ENCODE peak calls at places on chromosomes 13 and 19, in eight cellular contexts. D is transverse colon; O is OCI-LY7; Z is CD4-positive, CD25-positive, alpha-beta regulatory T cell; U is thoracic aorta; I is pancreas; N is psoas muscle; G is SK-N-SH. C is an unnamed sample. For H3K4me1 and H3K9me3, the result is how much of the 10 kb centered on the place peaks cover.

GRCh38 chr19:45119582-45119981 is 26.6 kb downstream of the PPP1R37 start:
- DNase-seq in D (no peak), O (no peak), Z (no peak), U (no peak), I (no peak), N (no peak), G (no peak), C (no peak)

GRCh38 chr19:45075215-45076028 is 856 bp downstream of the ZNF296 start:
- DNase-seq in D (peak), O (peak), Z (peak), U (no peak), I (peak), N (peak), G (no peak), C (peak)

GRCh38 chr19:38975861-38976271 is 324 bp upstream of the FBXO17 start:
- DNase-seq in D (no peak), O (no peak), Z (no peak), U (no peak), I (peak), N (no peak), G (no peak), C (no peak)

GRCh38 chr13:93243375-93244063 is 16.9 kb downstream of the GPC6 start:
- DNase-seq in D (no peak), O (no peak), Z (no peak), U (no peak), I (no peak), N (no peak), G (no peak), C (no peak)

GRCh38 chr19:12766051-12766521 is 9.3 kb downstream of the HOOK2 start:
- DNase-seq in D (peak), O (peak), Z (peak), U (no peak), I (peak), N (peak), G (no peak), C (peak)

GRCh38 chr19:33210266-33210940 is 15.2 kb downstream of the SLC7A10 start:
- DNase-seq in D (no peak), O (no peak), Z (no peak), U (no peak), I (peak), N (peak), G (peak), C (no peak)

GRCh38 chr19:38685666-38686529 is 38.4 kb downstream of the ACTN4 start:
- DNase-seq in D (no peak), O (no peak), Z (peak), U (no peak), I (no peak), N (no peak), G (peak), C (no peak)

GRCh38 chr13:23622991-23623390 is 52.8 kb downstream of the TNFRSF19 start:
- DNase-seq in D (no peak), O (no peak), Z (peak), U (no peak), I (no peak), N (no peak), G (no peak), C (no peak)

GRCh38 chr19:3784607-3785463 is 1.3 kb downstream of the MATK start:
- DNase-seq in D (no peak), O (no peak), Z (no peak), U (no peak), I (no peak), N (no peak), G (no peak), C (no peak)

GRCh38 chr19:19537321-19538048 is 580 bp upstream of the CILP2 start:
- DNase-seq in D (no peak), O (no peak), Z (no peak), U (no peak), I (peak), N (no peak), G (no peak), C (no peak)

GRCh38 chr19:13033244-13033643 is 38.0 kb downstream of the NFIX start:
- DNase-seq in D (no peak), O (peak), Z (peak), U (no peak), I (no peak), N (no peak), G (no peak), C (no peak)

GRCh38 chr13:108020027-108020426 is 195.3 kb downstream of the LIG4 start:
- DNase-seq in D (no peak), O (no peak), Z (no peak), U (no peak), I (no peak), N (no peak), G (no peak), C (no peak)

GRCh38 chr13:20206065-20206725 is 13.5 kb upstream of the GJB2 start:
- DNase-seq in D (no peak), O (no peak), Z (no peak), U (no peak), I (no peak), N (no peak), G (no peak), C (no peak)

GRCh38 chr19:56538761-56539263 is at the start of gene ZFP28:
- DNase-seq in D (peak), O (no peak), Z (no peak), U (peak), I (peak), N (peak), G (peak), C (peak)

GRCh38 chr13:72757792-72758535 is 23.7 kb downstream of the DIS3 start:
- DNase-seq in D (no peak), O (no peak), Z (no peak), U (no peak), I (no peak), N (no peak), G (no peak), C (no peak)

GRCh38 chr19:39297931-39298634 is 1.9 kb downstream of the IFNL1 start:
- DNase-seq in D (peak), O (no peak), Z (peak), U (no peak), I (no peak), N (peak), G (no peak), C (peak)

GRCh38 chr13:71621152-71622124 is 245.6 kb downstream of the DACH1 start:
- DNase-seq in D (no peak), O (no peak), Z (no peak), U (no peak), I (no peak), N (no peak), G (peak), C (no peak)

GRCh38 chr13:26502826-26503225 is 54.7 kb upstream of the WASF3 start:
- DNase-seq in D (no peak), O (no peak), Z (peak), U (no peak), I (no peak), N (peak), G (no peak), C (peak)

GRCh38 chr19:49559928-49560327 is 20.4 kb downstream of the NOSIP start:
- DNase-seq in D (no peak), O (no peak), Z (no peak), U (no peak), I (no peak), N (no peak), G (no peak), C (no peak)

GRCh38 chr19:49557641-49558325 is 22.6 kb downstream of the NOSIP start:
- DNase-seq in D (no peak), O (no peak), Z (no peak), U (no peak), I (no peak), N (no peak), G (no peak), C (no peak)

GRCh38 chr19:49558591-49558990 is 21.8 kb downstream of the NOSIP start:
- DNase-seq in D (no peak), O (no peak), Z (no peak), U (no peak), I (no peak), N (no peak), G (no peak), C (no peak)

GRCh38 chr19:49560358-49560900 is 19.9 kb downstream of the NOSIP start:
- DNase-seq in D (peak), O (no peak), Z (peak), U (no peak), I (peak), N (peak), G (no peak), C (peak)

DNA sequence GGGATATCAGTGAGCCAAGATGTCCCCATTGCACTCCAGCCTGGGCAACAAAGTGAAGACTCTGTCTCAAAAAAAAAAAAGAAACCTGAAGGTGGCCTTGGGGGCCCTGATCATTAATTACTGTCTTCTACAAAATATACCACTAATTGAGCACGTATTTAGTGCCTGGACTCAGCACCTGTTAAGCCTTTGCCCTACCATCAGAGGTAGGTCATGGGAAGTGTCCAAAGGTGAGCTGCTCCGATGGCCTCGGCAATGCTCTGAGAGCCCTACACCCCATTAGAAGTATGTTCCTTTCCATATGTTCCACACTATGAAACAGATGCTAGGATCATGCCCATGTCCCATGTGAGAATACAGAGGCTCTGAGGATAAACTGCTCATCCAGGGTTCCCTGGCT is 20.9 kb downstream of the NOSIP start:
- DNase-seq in D (no peak), O (no peak), Z (no peak), U (no peak), I (no peak), N (no peak), G (no peak), C (no peak)
- H3K4me1 ChIP-seq in D (half or more), O (under half), Z (half or more), U (under half), I (under half), N (half or more), G (under half), C (under half)

DNA sequence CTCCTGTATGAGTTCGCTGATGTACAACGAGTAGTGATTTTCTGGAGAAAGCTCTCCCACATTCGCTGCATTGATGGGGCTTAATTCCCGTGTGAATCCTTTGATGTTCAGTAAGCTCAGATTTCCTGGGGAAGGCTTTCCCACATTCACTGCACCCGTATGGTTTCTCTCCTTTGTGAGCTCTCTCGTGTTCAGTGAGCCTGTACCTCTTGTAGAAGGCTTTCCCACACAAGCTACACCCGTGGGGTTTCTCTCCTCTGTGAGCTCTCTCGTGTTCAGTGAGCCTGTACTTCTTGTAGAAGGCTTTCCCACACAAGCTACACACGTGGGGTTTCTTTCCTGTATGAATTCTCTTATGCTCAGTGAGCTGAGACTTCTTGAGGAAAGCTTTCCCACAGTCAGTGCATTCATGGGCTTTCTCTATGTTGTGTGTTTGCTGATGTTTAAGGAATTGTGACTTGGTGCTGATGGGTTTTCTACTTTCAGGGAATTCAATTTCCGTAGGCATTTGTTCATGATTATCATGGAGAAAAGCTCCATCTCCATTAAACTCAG is 3.5 kb upstream of the ZNF577 start:
- DNase-seq in D (no peak), O (no peak), Z (no peak), U (no peak), I (no peak), N (no peak), G (no peak), C (no peak)
- H3K9me3 ChIP-seq in D (half or more), O (under half), Z (half or more), U (half or more), I (under half), N (half or more), G (under half), C (under half)

GRCh38 chr13:112110479-112110878 is 43.5 kb downstream of the SOX1 start:
- DNase-seq in D (no peak), O (no peak), Z (no peak), U (no peak), I (no peak), N (no peak), G (no peak), C (no peak)
- H3K27ac ChIP-seq in D (no peak), O (no peak), Z (no peak), U (no peak), I (no peak), N (no peak), G (no peak), C (no peak)

DNA sequence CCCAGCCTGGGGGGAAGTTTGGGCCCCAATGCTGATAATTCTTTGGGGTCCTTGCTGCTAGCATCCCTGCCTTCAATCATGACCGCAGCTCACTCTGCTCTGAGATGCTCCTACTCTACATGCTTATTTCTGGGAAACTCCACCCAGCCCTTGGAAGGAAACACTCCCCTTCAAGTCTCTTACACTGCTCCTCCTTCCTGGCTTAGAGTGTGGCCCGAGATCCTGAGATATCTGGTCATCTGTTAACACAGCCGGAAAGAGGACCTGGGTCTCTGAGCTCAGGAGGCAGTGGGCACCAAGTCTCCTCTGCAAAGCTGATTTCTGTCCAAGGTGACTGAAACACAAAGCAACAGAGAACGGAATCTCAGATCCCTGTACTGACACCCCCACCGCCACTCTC is 33.0 kb downstream of the CYP4F2 start:
- DNase-seq in D (no peak), O (no peak), Z (no peak), U (no peak), I (no peak), N (no peak), G (no peak), C (no peak)
- H3K4me1 ChIP-seq in D (under half), O (under half), Z (under half), U (under half), I (under half), N (under half), G (under half), C (under half)

GRCh38 chr13:49580980-49581680 is 4.2 kb downstream of the RCBTB1 start:
- DNase-seq in D (no peak), O (peak), Z (no peak), U (no peak), I (no peak), N (no peak), G (no peak), C (no peak)

GRCh38 chr13:49587311-49587847 is 2.0 kb upstream of the RCBTB1 start:
- DNase-seq in D (no peak), O (no peak), Z (no peak), U (no peak), I (no peak), N (no peak), G (no peak), C (no peak)

GRCh38 chr13:49585220-49586157 is at the start of gene RCBTB1:
- DNase-seq in D (peak), O (peak), Z (peak), U (peak), I (peak), N (peak), G (peak), C (peak)

GRCh38 chr13:49584771-49585182 is 581 bp downstream of the RCBTB1 start:
- DNase-seq in D (no peak), O (peak), Z (peak), U (no peak), I (no peak), N (no peak), G (no peak), C (no peak)

DNA sequence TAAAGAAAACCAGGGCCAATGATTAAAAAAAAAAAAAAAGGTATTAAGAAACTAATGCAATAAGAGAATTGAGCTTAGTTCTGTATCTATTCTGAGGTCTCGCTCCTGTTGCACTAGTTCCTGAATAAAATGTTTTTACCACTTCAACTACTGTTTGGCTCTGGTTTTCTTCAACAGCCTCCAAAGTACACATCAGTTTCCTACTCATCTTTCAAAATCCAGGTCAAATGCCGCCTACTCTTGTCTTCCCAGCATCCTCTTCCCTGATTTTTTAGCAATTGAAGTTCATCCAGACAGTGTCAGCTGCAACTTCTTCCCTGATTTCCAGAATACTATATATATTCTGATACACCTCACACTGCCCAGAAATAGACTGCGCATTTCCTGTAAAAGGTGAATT is 1.4 kb upstream of the RCBTB1 start:
- DNase-seq in D (no peak), O (no peak), Z (no peak), U (no peak), I (no peak), N (no peak), G (no peak), C (no peak)
- H3K9me3 ChIP-seq in D (under half), O (under half), Z (under half), U (under half), I (under half), N (under half), G (under half), C (under half)

GRCh38 chr13:46297338-46297737 is 85.6 kb downstream of the LRRC63 start:
- DNase-seq in D (no peak), O (no peak), Z (no peak), U (no peak), I (no peak), N (no peak), G (no peak), C (no peak)
- H3K27ac ChIP-seq in D (no peak), O (no peak), Z (no peak), U (peak), I (no peak), N (no peak), G (peak), C (no peak)

GRCh38 chr13:44273991-44274810 is 99.4 kb upstream of the SERP2 start:
- DNase-seq in D (no peak), O (peak), Z (peak), U (no peak), I (no peak), N (no peak), G (no peak), C (no peak)

GRCh38 chr13:44278164-44278563 is 95.5 kb upstream of the SERP2 start:
- DNase-seq in D (no peak), O (peak), Z (peak), U (no peak), I (no peak), N (no peak), G (no peak), C (no peak)

GRCh38 chr13:44274838-44275237 is 98.8 kb upstream of the SERP2 start:
- DNase-seq in D (no peak), O (peak), Z (peak), U (no peak), I (no peak), N (no peak), G (peak), C (no peak)

GRCh38 chr13:44277459-44277858 is 96.2 kb upstream of the SERP2 start:
- DNase-seq in D (no peak), O (no peak), Z (no peak), U (no peak), I (no peak), N (no peak), G (no peak), C (no peak)

GRCh38 chr13:44276061-44276460 is 97.6 kb upstream of the SERP2 start:
- DNase-seq in D (no peak), O (peak), Z (no peak), U (no peak), I (no peak), N (no peak), G (no peak), C (no peak)
- H3K4me1 ChIP-seq in D (under half), O (half or more), Z (under half), U (under half), I (under half), N (under half), G (under half), C (under half)